ENCODE peak calls at places on chromosomes 12 and 14, in seven cellular contexts. V is HCT116, O is H1, N is SK-N-SH, Y is GM12878, H is K562, K is HepG2. P is an unnamed sample.

GRCh38 chr12:49643961-49644619 is 20.7 kb downstream of the PRPF40B start:
- DNase-seq in V (no peak), O (no peak), N (no peak), Y (no peak), H (no peak), K (no peak), P (no peak)

GRCh38 chr12:91413591-91413990 is 231.0 kb upstream of the DCN start:
- DNase-seq in V (peak; percentile 51), O (no peak), N (peak; percentile 57), Y (no peak), H (no peak), K (no peak), P (no peak)

GRCh38 chr14:36424478-36425102 is 95.4 kb downstream of the NKX2-1 start:
- DNase-seq in V (no peak), O (no peak), N (no peak), Y (no peak), H (no peak), K (no peak), P (no peak)

GRCh38 chr14:100619382-100620305 is 32.4 kb upstream of the BEGAIN start:
- DNase-seq in V (no peak), O (no peak), N (peak; percentile 25), Y (no peak), H (no peak), K (no peak), P (no peak)

GRCh38 chr12:3452348-3452747 is 38.7 kb upstream of the PRMT8 start:
- DNase-seq in V (no peak), O (no peak), N (no peak), Y (no peak), H (no peak), K (no peak), P (no peak)

GRCh38 chr12:131761638-131762037 is 50.7 kb downstream of the SFSWAP start:
- DNase-seq in V (no peak), O (no peak), N (no peak), Y (no peak), H (no peak), K (no peak), P (no peak)

GRCh38 chr12:94184995-94185711 is 36.8 kb downstream of the PLXNC1 start:
- DNase-seq in V (no peak), O (no peak), N (no peak), Y (no peak), H (no peak), K (no peak), P (no peak)

GRCh38 chr12:27213304-27213703 is 30.8 kb upstream of the STK38L start:
- DNase-seq in V (no peak), O (no peak), N (no peak), Y (no peak), H (no peak), K (peak; percentile 13), P (no peak)

GRCh38 chr12:106310687-106311086 is 8.2 kb downstream of the TCP11L2 start:
- DNase-seq in V (no peak), O (no peak), N (no peak), Y (no peak), H (no peak), K (no peak), P (no peak)

GRCh38 chr12:113143959-113144358 is 5.6 kb upstream of the CFAP73 start:
- DNase-seq in V (no peak), O (no peak), N (no peak), Y (no peak), H (no peak), K (no peak), P (no peak)

GRCh38 chr12:71472441-71472911 is 32.9 kb downstream of the LGR5 start:
- DNase-seq in V (no peak), O (no peak), N (no peak), Y (no peak), H (no peak), K (peak; percentile 82), P (no peak)

GRCh38 chr14:95831041-95831440 is 45.6 kb upstream of the TUNAR start:
- DNase-seq in V (no peak), O (peak; percentile 13), N (no peak), Y (no peak), H (no peak), K (no peak), P (no peak)

GRCh38 chr12:48814313-48815280 is 3.7 kb upstream of the CACNB3 start:
- DNase-seq in V (peak; percentile 39), O (peak; percentile 94), N (peak; percentile 96), Y (peak; percentile 31), H (peak; percentile 96), K (peak; percentile 42), P (peak; percentile 73)

GRCh38 chr14:35213869-35214387 is 78.3 kb upstream of the PSMA6 start:
- DNase-seq in V (no peak), O (no peak), N (no peak), Y (no peak), H (no peak), K (peak; percentile 88), P (peak; percentile 70)

GRCh38 chr14:69094481-69094880 is 58.4 kb downstream of the DCAF5 start:
- DNase-seq in V (no peak), O (no peak), N (no peak), Y (no peak), H (peak; percentile 16), K (no peak), P (no peak)

GRCh38 chr14:73248294-73248868 is 11.1 kb downstream of the PAPLN start:
- DNase-seq in V (no peak), O (no peak), N (no peak), Y (peak; percentile 85), H (no peak), K (no peak), P (no peak)

GRCh38 chr12:41942355-41942754 is 202.3 kb downstream of the GXYLT1 start:
- DNase-seq in V (no peak), O (no peak), N (no peak), Y (no peak), H (no peak), K (no peak), P (no peak)

GRCh38 chr12:119061208-119061796 is 80.0 kb downstream of the SRRM4 start:
- DNase-seq in V (no peak), O (peak; percentile 87), N (no peak), Y (no peak), H (peak; percentile 41), K (peak; percentile 27), P (peak; percentile 16)

GRCh38 chr12:54033980-54034783 is 1.3 kb downstream of the HOXC5 start:
- DNase-seq in V (no peak), O (no peak), N (peak; percentile 83), Y (no peak), H (no peak), K (no peak), P (no peak)

GRCh38 chr14:92425101-92425500 is 88.5 kb upstream of the RIN3 start:
- DNase-seq in V (peak; percentile 28), O (no peak), N (no peak), Y (no peak), H (no peak), K (peak; percentile 9), P (no peak)

GRCh38 chr14:35050652-35051051 is 4.6 kb downstream of the FAM177A1 start:
- DNase-seq in V (no peak), O (no peak), N (no peak), Y (no peak), H (peak; percentile 46), K (peak; percentile 87), P (peak; percentile 54)

GRCh38 chr12:111056618-111057521 is 136.5 kb upstream of the MYL2 start:
- DNase-seq in V (no peak), O (no peak), N (peak; percentile 50), Y (peak; percentile 34), H (peak; percentile 20), K (no peak), P (no peak)

GRCh38 chr14:94517641-94518257 is 8.5 kb upstream of the SERPINA12 start:
- DNase-seq in V (no peak), O (no peak), N (no peak), Y (no peak), H (no peak), K (peak; percentile 77), P (no peak)

GRCh38 chr12:38138225-38139221 is 178.1 kb upstream of the ALG10B start:
- DNase-seq in V (peak; percentile 61), O (peak; percentile 91), N (peak; percentile 72), Y (peak; percentile 23), H (peak; percentile 49), K (peak; percentile 60), P (peak; percentile 72)

GRCh38 chr14:57495409-57495808 is 1.8 kb upstream of the CCDC198 start:
- DNase-seq in V (no peak), O (no peak), N (no peak), Y (no peak), H (no peak), K (no peak), P (no peak)

DNA sequence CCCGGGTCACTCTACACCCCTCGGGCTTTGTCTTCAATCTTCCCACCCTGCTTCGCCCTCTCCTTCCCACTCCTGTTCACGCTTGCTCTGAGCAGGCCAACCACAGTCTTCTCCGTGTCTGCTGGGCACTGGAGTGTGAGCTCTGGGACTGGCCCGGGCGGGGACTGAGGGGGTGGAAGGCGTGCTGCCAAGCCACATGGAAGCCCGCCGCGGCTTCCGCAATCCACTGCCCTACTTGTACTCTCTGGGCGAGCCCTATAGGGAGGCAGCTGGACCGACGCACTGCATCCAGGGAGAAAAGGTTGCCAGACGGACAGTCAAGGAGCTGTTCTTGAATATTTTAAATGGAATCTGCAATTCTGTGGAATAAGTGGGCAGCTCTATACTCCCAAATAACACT is 24.8 kb downstream of the GOLGA3 start:
- DNase-seq in V (no peak), O (no peak), N (no peak), Y (no peak), H (no peak), K (no peak), P (no peak)
- TF ChIP-seq MAX in V (no peak), O (no peak), N (no peak), Y (no peak), H (no peak), K (no peak), P (no peak)

GRCh38 chr14:90575781-90576180 is 179.0 kb downstream of the CALM1 start:
- DNase-seq in V (no peak), O (no peak), N (no peak), Y (no peak), H (no peak), K (no peak), P (no peak)

GRCh38 chr14:90573385-90574105 is 176.7 kb downstream of the CALM1 start:
- DNase-seq in V (no peak), O (no peak), N (peak; percentile 61), Y (no peak), H (peak; percentile 78), K (no peak), P (peak; percentile 74)

GRCh38 chr14:90575336-90575735 is 178.5 kb downstream of the CALM1 start:
- DNase-seq in V (no peak), O (no peak), N (no peak), Y (no peak), H (no peak), K (no peak), P (no peak)

GRCh38 chr14:90576581-90576980 is 179.8 kb downstream of the CALM1 start:
- DNase-seq in V (no peak), O (no peak), N (no peak), Y (no peak), H (no peak), K (no peak), P (no peak)

GRCh38 chr14:90574640-90575131 is 177.9 kb downstream of the CALM1 start:
- DNase-seq in V (no peak), O (no peak), N (no peak), Y (no peak), H (no peak), K (no peak), P (no peak)
- H3K4me3 ChIP-seq in V (no peak overlapping the region), O (no peak overlapping the region), N (no peak overlapping the region), Y (no peak overlapping the region), H (no peak overlapping the region), K (no peak overlapping the region), P (no peak overlapping the region)

GRCh38 chr12:104288635-104289258 is 14.8 kb upstream of the EID3 start:
- DNase-seq in V (peak; percentile 73), O (peak; percentile 86), N (peak; percentile 91), Y (peak; percentile 65), H (peak; percentile 87), K (peak; percentile 93), P (peak; percentile 90)
- H4K20me1 ChIP-seq in V (peaks cover 13% of the 10 kb centered on the region), O (peaks cover 3% of the 10 kb centered on the region), N (peaks cover 53% of the 10 kb centered on the region), Y (no peaks in the 10 kb centered on the region), H (peaks cover 15% of the 10 kb centered on the region), K (peaks cover 41% of the 10 kb centered on the region), P (peaks cover 11% of the 10 kb centered on the region)

GRCh38 chr14:78010688-78011087 is 159.5 kb upstream of the NRXN3 start:
- DNase-seq in V (no peak), O (no peak), N (no peak), Y (no peak), H (no peak), K (no peak), P (no peak)
- TF ChIP-seq MAX in V (peak; percentile 68), O (no peak), N (no peak), Y (no peak), H (no peak), K (no peak), P (no peak)